ENCODE peak calls at places on chromosomes 1 and 21, in six cellular contexts. One of them, this sample, is unnamed.

GRCh38 chr1:163335216-163335615 is 13.5 kb downstream of the NUF2 start:
- DNase-seq in IMR-90: no peak
- DNase-seq in fibroblast of mammary gland: no peak
- DNase-seq in uterus: no peak
- DNase-seq in choroid plexus epithelial cell: no peak
- DNase-seq in cardiac fibroblast: no peak
- DNase-seq in this sample: no peak

GRCh38 chr1:35431173-35431599 is 126.0 kb downstream of the KIAA0319L start:
- DNase-seq in IMR-90: peak; percentile 74
- DNase-seq in fibroblast of mammary gland: no peak
- DNase-seq in uterus: no peak
- DNase-seq in choroid plexus epithelial cell: peak; percentile 53
- DNase-seq in cardiac fibroblast: peak; percentile 59
- DNase-seq in this sample: no peak

GRCh38 chr1:162195567-162195966 is 126.1 kb downstream of the NOS1AP start:
- DNase-seq in IMR-90: no peak
- DNase-seq in fibroblast of mammary gland: peak; percentile 19
- DNase-seq in uterus: no peak
- DNase-seq in choroid plexus epithelial cell: no peak
- DNase-seq in cardiac fibroblast: no peak
- DNase-seq in this sample: no peak

GRCh38 chr21:38839683-38840286 is 34.1 kb downstream of the ETS2 start:
- DNase-seq in IMR-90: peak; percentile 94
- DNase-seq in fibroblast of mammary gland: peak; percentile 97
- DNase-seq in uterus: no peak
- DNase-seq in choroid plexus epithelial cell: peak; percentile 99
- DNase-seq in cardiac fibroblast: peak; percentile 93
- DNase-seq in this sample: peak; percentile 91

GRCh38 chr1:173191011-173191410 is 16.1 kb downstream of the TNFSF4 start:
- DNase-seq in IMR-90: no peak
- DNase-seq in fibroblast of mammary gland: no peak
- DNase-seq in uterus: no peak
- DNase-seq in choroid plexus epithelial cell: peak; percentile 21
- DNase-seq in cardiac fibroblast: peak; percentile 18
- DNase-seq in this sample: no peak

GRCh38 chr1:203512830-203513578 is 19.1 kb downstream of the OPTC start:
- DNase-seq in IMR-90: peak; percentile 97
- DNase-seq in fibroblast of mammary gland: peak; percentile 94
- DNase-seq in uterus: peak; percentile 86
- DNase-seq in choroid plexus epithelial cell: peak; percentile 96
- DNase-seq in cardiac fibroblast: peak; percentile 90
- DNase-seq in this sample: peak; percentile 94

GRCh38 chr1:232443372-232443771 is 186.6 kb downstream of the SIPA1L2 start:
- DNase-seq in IMR-90: no peak
- DNase-seq in fibroblast of mammary gland: no peak
- DNase-seq in uterus: no peak
- DNase-seq in choroid plexus epithelial cell: no peak
- DNase-seq in cardiac fibroblast: no peak
- DNase-seq in this sample: no peak

GRCh38 chr1:175129182-175129581 is 61.5 kb downstream of the TNN start:
- DNase-seq in IMR-90: peak; percentile 39
- DNase-seq in fibroblast of mammary gland: peak; percentile 89
- DNase-seq in uterus: no peak
- DNase-seq in choroid plexus epithelial cell: no peak
- DNase-seq in cardiac fibroblast: peak; percentile 69
- DNase-seq in this sample: peak; percentile 84

GRCh38 chr1:156926175-156926574 is 5.7 kb downstream of the LRRC71 start:
- DNase-seq in IMR-90: peak; percentile 56
- DNase-seq in fibroblast of mammary gland: peak; percentile 51
- DNase-seq in uterus: no peak
- DNase-seq in choroid plexus epithelial cell: peak; percentile 72
- DNase-seq in cardiac fibroblast: peak; percentile 51
- DNase-seq in this sample: no peak

GRCh38 chr1:228099331-228099732 is 3.8 kb downstream of the C1orf35 start:
- DNase-seq in IMR-90: no peak
- DNase-seq in fibroblast of mammary gland: no peak
- DNase-seq in uterus: no peak
- DNase-seq in choroid plexus epithelial cell: no peak
- DNase-seq in cardiac fibroblast: no peak
- DNase-seq in this sample: no peak

GRCh38 chr1:228095938-228096337 is 7.2 kb downstream of the C1orf35 start:
- DNase-seq in IMR-90: no peak
- DNase-seq in fibroblast of mammary gland: no peak
- DNase-seq in uterus: no peak
- DNase-seq in choroid plexus epithelial cell: no peak
- DNase-seq in cardiac fibroblast: no peak
- DNase-seq in this sample: no peak

GRCh38 chr1:228096416-228097332 is 6.5 kb downstream of the C1orf35 start:
- DNase-seq in IMR-90: no peak
- DNase-seq in fibroblast of mammary gland: no peak
- DNase-seq in uterus: peak; percentile 6
- DNase-seq in choroid plexus epithelial cell: no peak
- DNase-seq in cardiac fibroblast: no peak
- DNase-seq in this sample: no peak

GRCh38 chr1:228097333-228098081 is 5.6 kb downstream of the C1orf35 start:
- DNase-seq in IMR-90: no peak
- DNase-seq in fibroblast of mammary gland: no peak
- DNase-seq in uterus: no peak
- DNase-seq in choroid plexus epithelial cell: no peak
- DNase-seq in cardiac fibroblast: no peak
- DNase-seq in this sample: no peak

GRCh38 chr1:228098323-228098931 is 4.7 kb downstream of the C1orf35 start:
- DNase-seq in IMR-90: no peak
- DNase-seq in fibroblast of mammary gland: no peak
- DNase-seq in uterus: no peak
- DNase-seq in choroid plexus epithelial cell: no peak
- DNase-seq in cardiac fibroblast: no peak
- DNase-seq in this sample: no peak
- H3K4me3 ChIP-seq in IMR-90: no peak overlapping the region
- H3K4me3 ChIP-seq in fibroblast of mammary gland: no peak overlapping the region
- H3K4me3 ChIP-seq in uterus: no peak overlapping the region
- H3K4me3 ChIP-seq in choroid plexus epithelial cell: no peak overlapping the region
- H3K4me3 ChIP-seq in cardiac fibroblast: no peak overlapping the region
- H3K4me3 ChIP-seq in this sample: no peak overlapping the region

DNA sequence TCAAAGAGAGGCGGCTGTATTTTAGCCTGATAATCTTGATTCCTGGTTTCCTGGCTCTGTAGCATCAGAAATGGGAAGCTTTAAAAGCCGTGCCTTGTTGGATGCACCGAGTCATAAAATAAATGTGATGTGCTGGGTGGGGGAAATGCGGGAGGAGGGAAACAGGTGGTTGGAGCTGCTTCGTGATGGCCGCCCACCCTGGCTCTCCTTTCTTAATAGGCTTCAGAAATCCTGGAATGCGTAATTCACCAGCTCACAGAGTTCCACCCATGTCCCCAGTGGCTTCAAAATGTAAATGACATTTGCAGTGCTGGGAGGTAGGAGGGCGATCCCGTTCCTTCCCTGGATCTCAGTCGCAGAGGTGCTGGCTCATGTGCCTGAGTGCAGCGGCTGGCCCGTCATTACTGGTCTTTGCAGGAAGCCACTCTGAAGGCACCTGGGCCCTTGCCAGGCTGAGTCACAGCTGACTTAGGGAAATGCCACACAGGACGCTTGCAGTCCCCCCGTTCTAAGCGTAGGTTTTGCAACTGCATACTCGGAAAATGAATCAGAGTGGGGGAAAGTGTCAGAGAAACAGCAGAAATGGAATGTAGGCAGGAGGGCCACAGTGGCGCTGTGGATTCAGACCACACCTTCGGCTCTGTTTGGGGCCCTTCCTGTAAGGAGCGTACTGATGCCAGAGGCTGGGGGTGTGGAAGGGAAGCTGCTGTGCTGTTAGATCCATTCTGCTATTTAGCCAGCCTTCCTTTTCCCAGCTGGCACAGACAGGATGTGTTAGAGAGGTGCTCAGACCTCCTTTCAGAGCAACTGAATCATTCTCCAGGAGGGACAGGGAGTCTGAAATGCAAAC is 37.6 kb downstream of the GALNT2 start:
- DNase-seq in IMR-90: peak; percentile 100
- DNase-seq in fibroblast of mammary gland: peak; percentile 100
- DNase-seq in uterus: peak; percentile 89
- DNase-seq in choroid plexus epithelial cell: peak; percentile 96
- DNase-seq in cardiac fibroblast: peak; percentile 99
- DNase-seq in this sample: peak; percentile 99
- TF ChIP-seq CTCF in IMR-90: no peak
- TF ChIP-seq CTCF in fibroblast of mammary gland: no peak
- TF ChIP-seq CTCF in uterus: no peak
- TF ChIP-seq CTCF in choroid plexus epithelial cell: peak; percentile 28
- TF ChIP-seq CTCF in cardiac fibroblast: no peak
- TF ChIP-seq CTCF in this sample: no peak

GRCh38 chr1:6260433-6260934 is 414 bp downstream of the GPR153 start:
- DNase-seq in IMR-90: no peak
- DNase-seq in fibroblast of mammary gland: no peak
- DNase-seq in uterus: no peak
- DNase-seq in choroid plexus epithelial cell: no peak
- DNase-seq in cardiac fibroblast: peak; percentile 37
- DNase-seq in this sample: no peak

GRCh38 chr1:6258675-6259074 is 2.2 kb downstream of the GPR153 start:
- DNase-seq in IMR-90: no peak
- DNase-seq in fibroblast of mammary gland: no peak
- DNase-seq in uterus: no peak
- DNase-seq in choroid plexus epithelial cell: no peak
- DNase-seq in cardiac fibroblast: no peak
- DNase-seq in this sample: no peak

GRCh38 chr1:6260961-6261614 is at the start of gene GPR153:
- DNase-seq in IMR-90: no peak
- DNase-seq in fibroblast of mammary gland: no peak
- DNase-seq in uterus: no peak
- DNase-seq in choroid plexus epithelial cell: peak; percentile 40
- DNase-seq in cardiac fibroblast: peak; percentile 59
- DNase-seq in this sample: no peak

GRCh38 chr1:6261615-6261995 is 707 bp upstream of the GPR153 start:
- DNase-seq in IMR-90: no peak
- DNase-seq in fibroblast of mammary gland: no peak
- DNase-seq in uterus: no peak
- DNase-seq in choroid plexus epithelial cell: no peak
- DNase-seq in cardiac fibroblast: no peak
- DNase-seq in this sample: no peak

DNA sequence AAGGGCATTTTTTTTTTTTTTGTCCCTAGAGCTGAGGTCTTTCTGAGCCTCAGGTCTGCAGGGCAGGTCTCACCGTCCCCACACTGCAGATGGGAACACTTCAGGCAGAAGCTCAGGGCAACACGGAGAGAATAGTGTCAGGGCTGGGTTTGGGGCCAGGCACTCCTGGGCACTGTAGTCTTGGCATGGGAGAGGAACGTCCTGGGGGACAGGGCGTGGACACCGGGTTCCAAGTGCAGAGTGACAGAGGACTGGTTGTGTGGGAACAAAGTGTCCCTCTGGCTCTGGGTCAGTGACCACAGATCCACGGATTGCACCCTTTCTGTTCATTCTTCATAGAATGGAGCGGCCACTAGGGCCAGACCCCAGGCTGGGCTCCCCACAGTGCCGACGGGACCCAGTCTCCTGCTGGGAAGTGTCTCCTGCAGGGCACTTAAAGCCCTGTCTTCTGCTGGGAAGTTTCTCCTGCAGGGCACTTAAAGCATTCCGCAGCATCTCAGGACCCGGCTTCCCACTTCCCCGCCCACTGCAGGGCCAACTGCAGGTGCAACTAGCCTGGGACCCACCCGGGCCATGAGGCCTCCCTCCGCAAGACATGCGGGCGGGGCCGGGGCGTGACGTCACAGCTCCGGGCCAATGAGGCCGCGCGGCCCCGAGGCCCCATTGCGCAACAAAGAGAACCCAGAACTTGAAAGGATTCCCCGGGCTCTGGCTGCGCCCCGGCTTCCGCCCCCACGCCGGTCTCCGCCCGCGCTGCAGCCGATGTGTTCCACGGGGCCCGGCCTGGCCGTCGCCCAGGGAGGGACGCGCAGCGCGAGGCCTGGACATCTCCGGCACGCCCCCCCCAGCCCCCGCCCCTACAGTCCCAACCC is 1.2 kb downstream of the GPR153 start:
- DNase-seq in IMR-90: peak; percentile 72
- DNase-seq in fibroblast of mammary gland: peak; percentile 71
- DNase-seq in uterus: peak; percentile 85
- DNase-seq in choroid plexus epithelial cell: peak; percentile 77
- DNase-seq in cardiac fibroblast: peak; percentile 87
- DNase-seq in this sample: peak; percentile 77
- H3K4me3 ChIP-seq in IMR-90: peak overlapping the region; percentile 75
- H3K4me3 ChIP-seq in fibroblast of mammary gland: peak overlapping the region; percentile 44
- H3K4me3 ChIP-seq in uterus: peak overlapping the region; percentile 47
- H3K4me3 ChIP-seq in choroid plexus epithelial cell: peak overlapping the region; percentile 59
- H3K4me3 ChIP-seq in cardiac fibroblast: peak overlapping the region; percentile 60
- H3K4me3 ChIP-seq in this sample: peak overlapping the region; percentile 68

DNA sequence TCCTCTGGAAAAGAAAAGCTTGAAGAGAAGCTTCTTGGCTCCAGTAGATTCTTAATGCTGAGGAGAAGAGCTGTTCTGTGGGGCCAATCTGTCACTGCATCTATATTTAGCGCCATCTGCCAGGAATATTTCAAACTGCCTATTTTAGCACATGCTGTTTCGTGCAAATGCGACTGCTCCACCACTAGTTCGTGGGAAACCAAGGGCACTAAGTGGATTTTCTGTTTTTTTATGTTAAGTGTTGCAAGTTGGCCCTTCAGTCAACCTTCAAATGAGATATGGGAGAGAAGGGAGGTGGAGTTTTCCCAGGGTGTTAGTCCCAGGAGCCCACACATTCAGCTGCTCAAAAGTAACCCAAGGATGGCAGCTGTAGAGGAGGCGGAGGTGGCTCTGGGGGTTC is 91.9 kb downstream of the TSEN15 start:
- DNase-seq in IMR-90: peak; percentile 33
- DNase-seq in fibroblast of mammary gland: peak; percentile 7
- DNase-seq in uterus: no peak
- DNase-seq in choroid plexus epithelial cell: peak; percentile 52
- DNase-seq in cardiac fibroblast: peak; percentile 48
- DNase-seq in this sample: peak; percentile 40
- TF ChIP-seq CTCF in IMR-90: peak; percentile 12
- TF ChIP-seq CTCF in fibroblast of mammary gland: no peak
- TF ChIP-seq CTCF in uterus: no peak
- TF ChIP-seq CTCF in choroid plexus epithelial cell: peak; percentile 20
- TF ChIP-seq CTCF in cardiac fibroblast: no peak
- TF ChIP-seq CTCF in this sample: peak; percentile 10

GRCh38 chr1:234531181-234532132 is 52.5 kb upstream of the TARBP1 start:
- DNase-seq in IMR-90: peak; percentile 87
- DNase-seq in fibroblast of mammary gland: peak; percentile 94
- DNase-seq in uterus: peak; percentile 79
- DNase-seq in choroid plexus epithelial cell: peak; percentile 87
- DNase-seq in cardiac fibroblast: peak; percentile 98
- DNase-seq in this sample: peak; percentile 96
- H3K4me3 ChIP-seq in IMR-90: no peak overlapping the region
- H3K4me3 ChIP-seq in fibroblast of mammary gland: no peak overlapping the region
- H3K4me3 ChIP-seq in uterus: peak overlapping the region; percentile 21
- H3K4me3 ChIP-seq in choroid plexus epithelial cell: no peak overlapping the region
- H3K4me3 ChIP-seq in cardiac fibroblast: peak overlapping the region; percentile 37
- H3K4me3 ChIP-seq in this sample: peak overlapping the region; percentile 48